ENCODE peak calls at places on chromosomes 3 and 15, in nine cellular contexts. C is Caco-2; K is sigmoid colon; I is GM23338; R is fibroblast of the aortic adventitia; E is colonic mucosa; P is CD4-positive, alpha-beta T cell; F is hepatocyte; Y is GM20000. O is an unnamed sample.

GRCh38 chr15:100201376-100202280 is 140.1 kb downstream of the ADAMTS17 start:
- DNase-seq in C (peak), K (no peak), I (no peak), R (no peak), E (no peak), P (no peak), F (no peak), Y (no peak), O (no peak)

GRCh38 chr3:99909714-99910508 is 92.2 kb downstream of the CMSS1 start:
- DNase-seq in C (no peak), K (no peak), I (no peak), R (peak), E (no peak), P (no peak), F (peak), Y (no peak), O (no peak)

GRCh38 chr3:4695846-4696245 is 202.7 kb downstream of the ITPR1 start:
- DNase-seq in C (no peak), K (no peak), I (no peak), R (no peak), E (no peak), P (no peak), F (no peak), Y (no peak), O (no peak)

GRCh38 chr3:14253022-14253761 is 74.6 kb downstream of the LSM3 start:
- DNase-seq in C (peak), K (no peak), I (no peak), R (peak), E (no peak), P (no peak), F (peak), Y (no peak), O (no peak)

GRCh38 chr3:57958642-57959406 is 49.4 kb upstream of the FLNB start:
- DNase-seq in C (peak), K (no peak), I (no peak), R (peak), E (no peak), P (no peak), F (peak), Y (no peak), O (no peak)

GRCh38 chr15:67444100-67444499 is 76.8 kb upstream of the C15orf61 start:
- DNase-seq in C (no peak), K (no peak), I (no peak), R (no peak), E (no peak), P (no peak), F (no peak), Y (no peak), O (no peak)

GRCh38 chr3:21747376-21747775 is 3.6 kb downstream of the ZNF385D start:
- DNase-seq in C (no peak), K (no peak), I (no peak), R (peak), E (no peak), P (no peak), F (no peak), Y (no peak), O (no peak)

GRCh38 chr15:38514601-38515000 is 50.0 kb downstream of the RASGRP1 start:
- DNase-seq in C (no peak), K (no peak), I (peak), R (no peak), E (no peak), P (no peak), F (no peak), Y (no peak), O (no peak)

GRCh38 chr3:64612082-64612860 is 75.5 kb downstream of the ADAMTS9 start:
- DNase-seq in C (peak), K (peak), I (no peak), R (peak), E (peak), P (no peak), F (peak), Y (no peak), O (no peak)

GRCh38 chr3:114221165-114221880 is 16.1 kb downstream of the ZNF80 start:
- DNase-seq in C (no peak), K (no peak), I (no peak), R (peak), E (no peak), P (no peak), F (no peak), Y (no peak), O (no peak)

GRCh38 chr3:171285287-171285686 is 174.9 kb downstream of the TNIK start:
- DNase-seq in C (no peak), K (no peak), I (no peak), R (no peak), E (no peak), P (no peak), F (no peak), Y (no peak), O (no peak)

GRCh38 chr15:63006032-63006878 is 36.3 kb upstream of the TPM1 start:
- DNase-seq in C (no peak), K (no peak), I (no peak), R (no peak), E (no peak), P (no peak), F (peak), Y (no peak), O (no peak)

GRCh38 chr3:5400959-5401358 is 213.5 kb downstream of the EDEM1 start:
- DNase-seq in C (no peak), K (no peak), I (no peak), R (no peak), E (no peak), P (no peak), F (no peak), Y (no peak), O (no peak)

GRCh38 chr3:127489357-127489756 is 101.2 kb downstream of the TPRA1 start:
- DNase-seq in C (no peak), K (no peak), I (no peak), R (no peak), E (no peak), P (no peak), F (no peak), Y (no peak), O (no peak)

GRCh38 chr3:38554127-38554827 is 58.1 kb downstream of the EXOG start:
- DNase-seq in C (no peak), K (peak), I (no peak), R (no peak), E (no peak), P (no peak), F (no peak), Y (no peak), O (no peak)

GRCh38 chr3:38834110-38834509 is 18.1 kb upstream of the SCN10A start:
- DNase-seq in C (no peak), K (peak), I (peak), R (peak), E (peak), P (peak), F (peak), Y (no peak), O (no peak)

GRCh38 chr3:155101398-155101797 is 21.3 kb downstream of the MME start:
- DNase-seq in C (no peak), K (no peak), I (no peak), R (peak), E (no peak), P (no peak), F (no peak), Y (no peak), O (no peak)

GRCh38 chr3:161208931-161209330 is 12.2 kb upstream of the NMD3 start:
- DNase-seq in C (no peak), K (no peak), I (peak), R (no peak), E (no peak), P (no peak), F (no peak), Y (no peak), O (no peak)
- TF ChIP-seq CTCF in C (no peak), K (no peak), I (peak), R (no peak), E (no peak), P (no peak), F (no peak), Y (no peak), O (no peak)

GRCh38 chr15:25346371-25346770 is 92.5 kb downstream of the UBE3A start:
- DNase-seq in C (no peak), K (no peak), I (no peak), R (no peak), E (no peak), P (no peak), F (no peak), Y (no peak), O (no peak)

GRCh38 chr15:25347707-25348106 is 91.1 kb downstream of the UBE3A start:
- DNase-seq in C (no peak), K (no peak), I (no peak), R (no peak), E (no peak), P (no peak), F (no peak), Y (no peak), O (no peak)

GRCh38 chr15:25342629-25343028 is 96.2 kb downstream of the UBE3A start:
- DNase-seq in C (no peak), K (no peak), I (peak), R (no peak), E (no peak), P (no peak), F (no peak), Y (no peak), O (no peak)

DNA sequence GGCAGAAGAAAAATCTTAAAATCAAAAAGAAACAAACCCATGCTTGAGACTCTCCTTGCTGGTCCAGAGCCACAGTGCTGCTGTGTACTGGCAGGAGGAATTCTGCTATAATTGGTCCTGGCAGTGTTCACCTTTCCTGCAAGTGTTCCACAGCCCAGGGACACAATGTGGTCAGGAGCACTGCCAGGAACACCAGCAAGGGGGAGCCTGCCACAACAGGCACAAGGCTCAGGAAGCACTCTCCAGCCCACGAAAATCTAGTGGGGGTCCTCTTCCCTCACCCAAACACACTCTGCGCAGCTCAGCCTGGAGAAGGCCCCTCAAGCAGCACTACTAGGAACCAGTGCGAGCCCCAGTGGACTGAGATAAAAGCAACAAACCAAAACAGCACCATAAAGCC is 92.9 kb downstream of the UBE3A start:
- DNase-seq in C (no peak), K (peak), I (peak), R (peak), E (no peak), P (no peak), F (no peak), Y (no peak), O (no peak)
- TF ChIP-seq CTCF in C (no peak), K (peak), I (peak), R (peak), E (no peak), P (no peak), F (peak), Y (no peak), O (peak)

GRCh38 chr15:49327927-49328326 is 95.1 kb upstream of the FGF7 start:
- DNase-seq in C (no peak), K (no peak), I (no peak), R (no peak), E (no peak), P (no peak), F (no peak), Y (no peak), O (no peak)
- TF ChIP-seq CTCF in C (no peak), K (no peak), I (no peak), R (no peak), E (no peak), P (no peak), F (no peak), Y (no peak), O (no peak)

GRCh38 chr3:161422171-161422693 is 50.9 kb upstream of the SPTSSB start:
- DNase-seq in C (no peak), K (no peak), I (no peak), R (no peak), E (no peak), P (no peak), F (no peak), Y (no peak), O (no peak)

GRCh38 chr3:161415506-161416231 is 44.4 kb upstream of the SPTSSB start:
- DNase-seq in C (no peak), K (no peak), I (peak), R (peak), E (no peak), P (no peak), F (peak), Y (no peak), O (no peak)

GRCh38 chr3:161423911-161424522 is 52.7 kb upstream of the SPTSSB start:
- DNase-seq in C (no peak), K (no peak), I (peak), R (peak), E (no peak), P (no peak), F (peak), Y (peak), O (no peak)

GRCh38 chr3:161419555-161420333 is 48.4 kb upstream of the SPTSSB start:
- DNase-seq in C (no peak), K (no peak), I (no peak), R (no peak), E (no peak), P (no peak), F (no peak), Y (no peak), O (no peak)

DNA sequence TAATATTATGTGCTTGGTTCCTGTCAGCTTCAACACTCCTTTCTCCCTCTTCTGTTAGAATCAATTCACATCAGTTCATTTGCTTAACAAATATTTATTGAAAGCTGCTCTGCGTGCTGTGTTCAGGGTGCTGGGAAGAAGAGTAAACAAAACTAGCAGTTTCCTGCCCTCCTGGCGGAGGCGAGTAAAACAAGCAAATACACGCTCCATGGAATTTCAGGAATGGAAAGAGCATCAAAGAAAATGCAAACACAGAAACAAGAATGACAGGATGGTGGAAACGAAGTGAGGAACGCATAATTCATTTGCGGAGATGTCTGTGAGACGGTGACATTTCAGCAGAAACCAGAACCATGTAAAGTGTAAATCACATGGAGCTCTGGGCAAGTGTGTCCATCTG is 49.4 kb upstream of the SPTSSB start:
- DNase-seq in C (peak), K (no peak), I (peak), R (no peak), E (no peak), P (no peak), F (peak), Y (no peak), O (no peak)
- TF ChIP-seq CTCF in C (peak), K (no peak), I (no peak), R (no peak), E (no peak), P (no peak), F (no peak), Y (no peak), O (peak)

GRCh38 chr3:183081459-183082183 is 17.7 kb downstream of the MCCC1 start:
- DNase-seq in C (no peak), K (no peak), I (no peak), R (no peak), E (no peak), P (no peak), F (no peak), Y (no peak), O (no peak)

GRCh38 chr3:183082355-183082915 is 16.9 kb downstream of the MCCC1 start:
- DNase-seq in C (no peak), K (no peak), I (no peak), R (no peak), E (no peak), P (no peak), F (no peak), Y (no peak), O (no peak)

GRCh38 chr3:183080628-183081027 is 18.7 kb downstream of the MCCC1 start:
- DNase-seq in C (no peak), K (no peak), I (no peak), R (no peak), E (no peak), P (no peak), F (no peak), Y (no peak), O (no peak)

GRCh38 chr3:183087184-183087583 is 12.1 kb downstream of the MCCC1 start:
- DNase-seq in C (no peak), K (no peak), I (no peak), R (no peak), E (no peak), P (no peak), F (no peak), Y (no peak), O (no peak)

GRCh38 chr3:183085634-183086390 is 13.5 kb downstream of the MCCC1 start:
- DNase-seq in C (peak), K (no peak), I (peak), R (no peak), E (peak), P (no peak), F (peak), Y (no peak), O (no peak)
- TF ChIP-seq CTCF in C (peak), K (no peak), I (peak), R (peak), E (peak), P (peak), F (peak), Y (peak), O (peak)

DNA sequence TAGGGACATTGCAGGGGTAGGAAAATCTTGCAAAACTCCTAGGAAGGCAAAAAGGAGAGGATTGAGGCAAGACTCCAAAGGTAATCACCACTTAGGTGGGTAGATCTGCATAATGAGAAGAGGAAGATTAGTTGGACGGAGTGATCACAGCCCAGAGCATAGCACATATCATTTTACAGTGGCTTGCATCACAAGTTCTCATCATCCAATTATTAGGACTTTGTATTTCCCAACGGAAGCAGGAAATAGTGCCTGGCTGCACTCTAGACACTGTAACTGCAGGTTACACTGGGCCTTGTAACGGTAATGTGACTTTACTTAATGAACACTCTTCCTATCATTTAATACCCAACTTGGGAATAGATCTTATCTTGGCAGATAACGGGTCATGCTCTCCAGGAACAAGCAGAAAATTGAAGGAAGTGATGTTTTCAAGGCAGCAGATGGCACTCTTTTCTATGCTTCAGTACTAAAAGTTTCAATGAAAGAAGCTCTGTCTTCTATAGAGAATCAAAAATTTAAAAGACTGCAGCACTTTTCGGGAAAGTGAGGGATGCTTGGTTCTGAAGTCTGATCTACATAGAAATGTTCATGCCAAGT is 101.9 kb upstream of the KCNMB2 start:
- DNase-seq in C (no peak), K (no peak), I (peak), R (peak), E (no peak), P (no peak), F (no peak), Y (no peak), O (no peak)
- TF ChIP-seq CTCF in C (peak), K (no peak), I (peak), R (peak), E (no peak), P (no peak), F (peak), Y (peak), O (peak)

GRCh38 chr3:65745306-65745705 is 293.4 kb downstream of the MAGI1 start:
- DNase-seq in C (no peak), K (no peak), I (no peak), R (no peak), E (no peak), P (no peak), F (no peak), Y (no peak), O (no peak)

GRCh38 chr3:65741540-65741939 is 297.2 kb downstream of the MAGI1 start:
- DNase-seq in C (no peak), K (no peak), I (no peak), R (no peak), E (no peak), P (no peak), F (no peak), Y (no peak), O (no peak)

GRCh38 chr3:65748326-65748725 is 290.4 kb downstream of the MAGI1 start:
- DNase-seq in C (no peak), K (no peak), I (no peak), R (no peak), E (no peak), P (no peak), F (no peak), Y (no peak), O (no peak)

GRCh38 chr3:65746848-65747247 is 291.9 kb downstream of the MAGI1 start:
- DNase-seq in C (no peak), K (no peak), I (no peak), R (no peak), E (no peak), P (no peak), F (no peak), Y (no peak), O (no peak)

GRCh38 chr3:65742914-65743313 is 295.8 kb downstream of the MAGI1 start:
- DNase-seq in C (no peak), K (no peak), I (no peak), R (peak), E (no peak), P (no peak), F (no peak), Y (no peak), O (no peak)
- TF ChIP-seq CTCF in C (no peak), K (no peak), I (no peak), R (no peak), E (no peak), P (no peak), F (no peak), Y (no peak), O (no peak)

GRCh38 chr3:158789592-158789991 is 12.3 kb upstream of the MFSD1 start:
- DNase-seq in C (no peak), K (no peak), I (no peak), R (peak), E (no peak), P (no peak), F (peak), Y (no peak), O (no peak)
- TF ChIP-seq CTCF in C (peak), K (no peak), I (peak), R (peak), E (peak), P (no peak), F (peak), Y (no peak), O (no peak)

O was measured in progenitor cell of endocrine pancreas.